ENCODE peak calls at places on chromosome 2, in ten cellular contexts. One of them, this sample, is unnamed.

GRCh38 chr2:45119855-45120254 is 110.6 kb upstream of the SIX2 start:
- DNase-seq in gastrocnemius medialis: no peak
- DNase-seq in IMR-90: peak; percentile 85
- DNase-seq in breast epithelium: no peak
- DNase-seq in A549: no peak
- DNase-seq in Peyer's patch: no peak
- DNase-seq in HCT116: no peak
- DNase-seq in transverse colon: no peak
- DNase-seq in uterus: no peak
- DNase-seq in heart left ventricle: no peak
- DNase-seq in this sample: no peak

GRCh38 chr2:128791983-128792315 is 473.3 kb upstream of the HS6ST1 start:
- DNase-seq in gastrocnemius medialis: no peak
- DNase-seq in IMR-90: no peak
- DNase-seq in breast epithelium: no peak
- DNase-seq in A549: no peak
- DNase-seq in Peyer's patch: no peak
- DNase-seq in HCT116: no peak
- DNase-seq in transverse colon: no peak
- DNase-seq in uterus: no peak
- DNase-seq in heart left ventricle: no peak
- DNase-seq in this sample: no peak

GRCh38 chr2:112187805-112188596 is 49.8 kb downstream of the FBLN7 start:
- DNase-seq in gastrocnemius medialis: no peak
- DNase-seq in IMR-90: no peak
- DNase-seq in breast epithelium: no peak
- DNase-seq in A549: no peak
- DNase-seq in Peyer's patch: peak; percentile 80
- DNase-seq in HCT116: peak; percentile 13
- DNase-seq in transverse colon: peak; percentile 22
- DNase-seq in uterus: no peak
- DNase-seq in heart left ventricle: no peak
- DNase-seq in this sample: no peak

GRCh38 chr2:83471708-83472107 is 987.4 kb downstream of the SUCLG1 start:
- DNase-seq in gastrocnemius medialis: no peak
- DNase-seq in IMR-90: no peak
- DNase-seq in breast epithelium: no peak
- DNase-seq in A549: no peak
- DNase-seq in Peyer's patch: no peak
- DNase-seq in HCT116: no peak
- DNase-seq in transverse colon: no peak
- DNase-seq in uterus: no peak
- DNase-seq in heart left ventricle: no peak
- DNase-seq in this sample: no peak

GRCh38 chr2:159089543-159089942 is 121.1 kb downstream of the TANC1 start:
- DNase-seq in gastrocnemius medialis: no peak
- DNase-seq in IMR-90: no peak
- DNase-seq in breast epithelium: no peak
- DNase-seq in A549: no peak
- DNase-seq in Peyer's patch: no peak
- DNase-seq in HCT116: no peak
- DNase-seq in transverse colon: no peak
- DNase-seq in uterus: no peak
- DNase-seq in heart left ventricle: peak; percentile 51
- DNase-seq in this sample: no peak

GRCh38 chr2:201916565-201916964 is 110.2 kb downstream of the CDK15 start:
- DNase-seq in gastrocnemius medialis: no peak
- DNase-seq in IMR-90: no peak
- DNase-seq in breast epithelium: no peak
- DNase-seq in A549: no peak
- DNase-seq in Peyer's patch: no peak
- DNase-seq in HCT116: no peak
- DNase-seq in transverse colon: no peak
- DNase-seq in uterus: no peak
- DNase-seq in heart left ventricle: no peak
- DNase-seq in this sample: no peak

GRCh38 chr2:43059183-43059897 is 167.1 kb downstream of the ZFP36L2 start:
- DNase-seq in gastrocnemius medialis: peak; percentile 52
- DNase-seq in IMR-90: peak; percentile 98
- DNase-seq in breast epithelium: peak; percentile 77
- DNase-seq in A549: no peak
- DNase-seq in Peyer's patch: peak; percentile 71
- DNase-seq in HCT116: no peak
- DNase-seq in transverse colon: peak; percentile 62
- DNase-seq in uterus: peak; percentile 71
- DNase-seq in heart left ventricle: peak; percentile 89
- DNase-seq in this sample: peak; percentile 91

GRCh38 chr2:88857951-88858406 is 166.5 kb downstream of the RPIA start:
- DNase-seq in gastrocnemius medialis: no peak
- DNase-seq in IMR-90: peak; percentile 62
- DNase-seq in breast epithelium: no peak
- DNase-seq in A549: no peak
- DNase-seq in Peyer's patch: peak; percentile 60
- DNase-seq in HCT116: no peak
- DNase-seq in transverse colon: peak; percentile 39
- DNase-seq in uterus: no peak
- DNase-seq in heart left ventricle: peak; percentile 28
- DNase-seq in this sample: no peak

GRCh38 chr2:82487354-82487753 is 1971.7 kb downstream of the SUCLG1 start:
- DNase-seq in gastrocnemius medialis: no peak
- DNase-seq in IMR-90: no peak
- DNase-seq in breast epithelium: no peak
- DNase-seq in A549: no peak
- DNase-seq in Peyer's patch: no peak
- DNase-seq in HCT116: no peak
- DNase-seq in transverse colon: no peak
- DNase-seq in uterus: no peak
- DNase-seq in heart left ventricle: no peak
- DNase-seq in this sample: no peak

GRCh38 chr2:31831585-31831984 is 179.2 kb downstream of the MEMO1 start:
- DNase-seq in gastrocnemius medialis: no peak
- DNase-seq in IMR-90: peak; percentile 61
- DNase-seq in breast epithelium: no peak
- DNase-seq in A549: no peak
- DNase-seq in Peyer's patch: no peak
- DNase-seq in HCT116: no peak
- DNase-seq in transverse colon: no peak
- DNase-seq in uterus: no peak
- DNase-seq in heart left ventricle: no peak
- DNase-seq in this sample: no peak

GRCh38 chr2:75607988-75608683 is 38.4 kb upstream of the MRPL19 start:
- DNase-seq in gastrocnemius medialis: no peak
- DNase-seq in IMR-90: no peak
- DNase-seq in breast epithelium: no peak
- DNase-seq in A549: no peak
- DNase-seq in Peyer's patch: peak; percentile 53
- DNase-seq in HCT116: no peak
- DNase-seq in transverse colon: no peak
- DNase-seq in uterus: no peak
- DNase-seq in heart left ventricle: no peak
- DNase-seq in this sample: no peak

GRCh38 chr2:112547333-112547732 is 5.1 kb downstream of the POLR1B start:
- DNase-seq in gastrocnemius medialis: peak; percentile 11
- DNase-seq in IMR-90: peak; percentile 67
- DNase-seq in breast epithelium: no peak
- DNase-seq in A549: no peak
- DNase-seq in Peyer's patch: no peak
- DNase-seq in HCT116: no peak
- DNase-seq in transverse colon: no peak
- DNase-seq in uterus: no peak
- DNase-seq in heart left ventricle: no peak
- DNase-seq in this sample: peak; percentile 62

GRCh38 chr2:85718885-85719487 is 24.8 kb downstream of the GNLY start:
- DNase-seq in gastrocnemius medialis: no peak
- DNase-seq in IMR-90: no peak
- DNase-seq in breast epithelium: no peak
- DNase-seq in A549: no peak
- DNase-seq in Peyer's patch: peak; percentile 70
- DNase-seq in HCT116: no peak
- DNase-seq in transverse colon: no peak
- DNase-seq in uterus: no peak
- DNase-seq in heart left ventricle: no peak
- DNase-seq in this sample: no peak

GRCh38 chr2:55862673-55863390 is 60.8 kb downstream of the EFEMP1 start:
- DNase-seq in gastrocnemius medialis: peak; percentile 19
- DNase-seq in IMR-90: peak; percentile 100
- DNase-seq in breast epithelium: peak; percentile 36
- DNase-seq in A549: peak; percentile 53
- DNase-seq in Peyer's patch: peak; percentile 50
- DNase-seq in HCT116: no peak
- DNase-seq in transverse colon: no peak
- DNase-seq in uterus: peak; percentile 56
- DNase-seq in heart left ventricle: peak; percentile 27
- DNase-seq in this sample: peak; percentile 29
- TF ChIP-seq POLR2A in gastrocnemius medialis: no peak
- TF ChIP-seq POLR2A in IMR-90: peak; percentile 8
- TF ChIP-seq POLR2A in breast epithelium: no peak
- TF ChIP-seq POLR2A in A549: no peak
- TF ChIP-seq POLR2A in Peyer's patch: no peak
- TF ChIP-seq POLR2A in HCT116: no peak
- TF ChIP-seq POLR2A in transverse colon: no peak
- TF ChIP-seq POLR2A in uterus: no peak
- TF ChIP-seq POLR2A in heart left ventricle: no peak
- TF ChIP-seq POLR2A in this sample: no peak

DNA sequence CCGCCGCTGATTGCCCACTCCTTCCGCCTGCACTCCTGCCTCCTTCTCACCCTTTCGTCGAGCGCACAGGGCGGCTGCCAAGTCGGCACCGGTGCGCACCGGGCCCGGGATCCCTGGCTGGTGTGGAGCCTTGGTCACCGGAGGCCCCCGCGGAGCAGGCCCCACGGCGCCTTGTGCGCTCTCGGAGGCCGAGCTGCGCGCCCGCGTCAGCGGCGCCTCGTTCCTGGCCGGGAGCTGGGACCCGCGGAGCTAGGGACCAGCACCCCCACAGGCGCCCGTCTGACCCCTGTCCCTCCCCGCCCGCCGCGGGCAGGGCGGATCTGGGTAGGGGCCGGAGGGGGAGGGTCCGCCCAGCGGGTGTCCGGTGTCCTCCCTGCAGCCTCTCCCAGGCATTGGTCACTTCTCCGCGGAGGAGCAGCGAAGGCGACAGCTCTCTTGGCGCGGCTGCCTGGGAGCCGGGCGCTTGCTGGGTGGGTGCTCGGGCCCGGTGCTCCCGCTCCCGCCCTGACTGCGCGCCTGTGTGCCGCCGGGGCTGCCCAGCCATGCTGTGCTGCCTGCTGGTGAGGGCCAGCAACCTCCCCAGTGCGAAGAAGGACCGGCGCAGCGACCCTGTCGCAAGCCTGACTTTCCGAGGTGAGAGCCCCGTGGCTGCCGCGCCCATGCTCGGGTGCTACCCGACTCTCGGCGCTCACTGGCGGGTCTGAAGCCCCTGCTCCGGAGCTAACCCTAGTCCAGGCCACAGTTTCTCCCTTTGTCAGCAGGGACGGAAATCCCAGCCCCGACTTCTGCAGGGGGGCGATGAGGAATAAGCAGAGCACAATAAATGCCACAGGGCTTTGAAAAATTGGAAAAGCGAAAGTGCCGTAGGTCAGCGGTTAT is 13.2 kb downstream of the DYSF start:
- DNase-seq in gastrocnemius medialis: peak; percentile 65
- DNase-seq in IMR-90: no peak
- DNase-seq in breast epithelium: no peak
- DNase-seq in A549: peak; percentile 46
- DNase-seq in Peyer's patch: no peak
- DNase-seq in HCT116: no peak
- DNase-seq in transverse colon: no peak
- DNase-seq in uterus: no peak
- DNase-seq in heart left ventricle: peak; percentile 66
- DNase-seq in this sample: peak; percentile 32
- H3K27ac ChIP-seq in gastrocnemius medialis: peak overlapping the region; percentile 99
- H3K27ac ChIP-seq in IMR-90: no peak overlapping the region
- H3K27ac ChIP-seq in breast epithelium: peak overlapping the region; percentile 43
- H3K27ac ChIP-seq in A549: peak overlapping the region; percentile 79
- H3K27ac ChIP-seq in Peyer's patch: peak overlapping the region; percentile 17
- H3K27ac ChIP-seq in HCT116: no peak overlapping the region
- H3K27ac ChIP-seq in transverse colon: peak overlapping the region; percentile 33
- H3K27ac ChIP-seq in uterus: peak overlapping the region; percentile 33
- H3K27ac ChIP-seq in heart left ventricle: peak overlapping the region; percentile 59
- H3K27ac ChIP-seq in this sample: no peak overlapping the region

GRCh38 chr2:98385050-98385699 is 38.9 kb downstream of the CNGA3 start:
- DNase-seq in gastrocnemius medialis: peak; percentile 22
- DNase-seq in IMR-90: peak; percentile 71
- DNase-seq in breast epithelium: peak; percentile 32
- DNase-seq in A549: peak; percentile 78
- DNase-seq in Peyer's patch: peak; percentile 85
- DNase-seq in HCT116: peak; percentile 60
- DNase-seq in transverse colon: peak; percentile 84
- DNase-seq in uterus: peak; percentile 51
- DNase-seq in heart left ventricle: peak; percentile 55
- DNase-seq in this sample: peak; percentile 89
- TF ChIP-seq POLR2A in gastrocnemius medialis: no peak
- TF ChIP-seq POLR2A in IMR-90: no peak
- TF ChIP-seq POLR2A in breast epithelium: no peak
- TF ChIP-seq POLR2A in A549: no peak
- TF ChIP-seq POLR2A in Peyer's patch: no peak
- TF ChIP-seq POLR2A in HCT116: no peak
- TF ChIP-seq POLR2A in transverse colon: no peak
- TF ChIP-seq POLR2A in uterus: no peak
- TF ChIP-seq POLR2A in heart left ventricle: no peak
- TF ChIP-seq POLR2A in this sample: no peak

GRCh38 chr2:6911721-6912120 is 5.5 kb upstream of the RNF144A start:
- DNase-seq in gastrocnemius medialis: no peak
- DNase-seq in IMR-90: no peak
- DNase-seq in breast epithelium: no peak
- DNase-seq in A549: no peak
- DNase-seq in Peyer's patch: no peak
- DNase-seq in HCT116: no peak
- DNase-seq in transverse colon: no peak
- DNase-seq in uterus: no peak
- DNase-seq in heart left ventricle: no peak
- DNase-seq in this sample: no peak

GRCh38 chr2:6913415-6914157 is 3.6 kb upstream of the RNF144A start:
- DNase-seq in gastrocnemius medialis: no peak
- DNase-seq in IMR-90: no peak
- DNase-seq in breast epithelium: no peak
- DNase-seq in A549: no peak
- DNase-seq in Peyer's patch: no peak
- DNase-seq in HCT116: no peak
- DNase-seq in transverse colon: no peak
- DNase-seq in uterus: no peak
- DNase-seq in heart left ventricle: no peak
- DNase-seq in this sample: no peak

GRCh38 chr2:6905668-6906067 is 11.5 kb upstream of the RNF144A start:
- DNase-seq in gastrocnemius medialis: no peak
- DNase-seq in IMR-90: no peak
- DNase-seq in breast epithelium: no peak
- DNase-seq in A549: no peak
- DNase-seq in Peyer's patch: no peak
- DNase-seq in HCT116: no peak
- DNase-seq in transverse colon: no peak
- DNase-seq in uterus: no peak
- DNase-seq in heart left ventricle: no peak
- DNase-seq in this sample: no peak

GRCh38 chr2:6906165-6906751 is 11.0 kb upstream of the RNF144A start:
- DNase-seq in gastrocnemius medialis: no peak
- DNase-seq in IMR-90: no peak
- DNase-seq in breast epithelium: no peak
- DNase-seq in A549: no peak
- DNase-seq in Peyer's patch: no peak
- DNase-seq in HCT116: no peak
- DNase-seq in transverse colon: no peak
- DNase-seq in uterus: no peak
- DNase-seq in heart left ventricle: no peak
- DNase-seq in this sample: no peak

GRCh38 chr2:6909431-6910385 is 7.5 kb upstream of the RNF144A start:
- DNase-seq in gastrocnemius medialis: no peak
- DNase-seq in IMR-90: no peak
- DNase-seq in breast epithelium: no peak
- DNase-seq in A549: no peak
- DNase-seq in Peyer's patch: no peak
- DNase-seq in HCT116: no peak
- DNase-seq in transverse colon: no peak
- DNase-seq in uterus: no peak
- DNase-seq in heart left ventricle: no peak
- DNase-seq in this sample: no peak
- H3K27ac ChIP-seq in gastrocnemius medialis: no peak overlapping the region
- H3K27ac ChIP-seq in IMR-90: no peak overlapping the region
- H3K27ac ChIP-seq in breast epithelium: no peak overlapping the region
- H3K27ac ChIP-seq in A549: no peak overlapping the region
- H3K27ac ChIP-seq in Peyer's patch: peak overlapping the region; percentile 57
- H3K27ac ChIP-seq in HCT116: no peak overlapping the region
- H3K27ac ChIP-seq in transverse colon: no peak overlapping the region
- H3K27ac ChIP-seq in uterus: no peak overlapping the region
- H3K27ac ChIP-seq in heart left ventricle: no peak overlapping the region
- H3K27ac ChIP-seq in this sample: no peak overlapping the region